ENCODE peak calls at places on chromosome 21, in six cellular contexts. E is tibial nerve; O is CD8-positive, alpha-beta memory T cell; B is kidney; R is right atrium auricular region; T is heart right ventricle. Z is an unnamed sample.

GRCh38 chr21:41719691-41720090 is 47.2 kb downstream of the RIPK4 start:
- DNase-seq in O (no peak), B (no peak), R (no peak), T (no peak), E (no peak), Z (no peak)

GRCh38 chr21:36350282-36350910 is 30.4 kb downstream of the MORC3 start:
- DNase-seq in O (no peak), B (no peak), R (no peak), T (no peak), E (no peak), Z (no peak)

GRCh38 chr21:42988234-42988965 is 14.0 kb downstream of the PKNOX1 start:
- DNase-seq in T (no peak), R (no peak), B (peak; percentile 33), E (no peak), O (no peak), Z (no peak)

GRCh38 chr21:41762236-41762635 is 4.6 kb downstream of the RIPK4 start:
- DNase-seq in B (no peak), E (no peak), T (no peak), O (no peak), R (no peak), Z (no peak)

GRCh38 chr21:42286416-42286815 is 28.8 kb downstream of the TFF3 start:
- DNase-seq in O (no peak), E (no peak), R (no peak), B (no peak), T (no peak), Z (no peak)

GRCh38 chr21:37370152-37371040 is 3.8 kb downstream of the DYRK1A start:
- DNase-seq in R (no peak), B (no peak), O (no peak), E (no peak), T (no peak), Z (peak; percentile 29)

GRCh38 chr21:33036430-33037162 is 10.9 kb downstream of the OLIG2 start:
- DNase-seq in R (no peak), T (no peak), B (peak; percentile 62), O (no peak), E (no peak), Z (no peak)

GRCh38 chr21:36647279-36648093 is 51.4 kb upstream of the SIM2 start:
- DNase-seq in E (no peak), R (no peak), T (peak; percentile 8), B (no peak), O (no peak), Z (no peak)

GRCh38 chr21:32380940-32381339 is 11.9 kb downstream of the URB1 start:
- DNase-seq in E (no peak), O (no peak), T (no peak), R (no peak), B (no peak), Z (no peak)

GRCh38 chr21:40575983-40576382 is 271.0 kb downstream of the DSCAM start:
- DNase-seq in T (no peak), R (no peak), E (no peak), O (no peak), B (no peak), Z (no peak)

GRCh38 chr21:33948096-33948950 is 32.7 kb upstream of the ATP5PO start:
- DNase-seq in E (no peak), R (no peak), B (peak; percentile 91), T (peak; percentile 30), O (peak; percentile 75), Z (peak; percentile 92)

GRCh38 chr21:37240978-37241377 is 26.2 kb downstream of the VPS26C start:
- DNase-seq in R (no peak), B (no peak), O (no peak), T (no peak), E (no peak), Z (no peak)

GRCh38 chr21:9753943-9754342 is 767.4 kb upstream of the TPTE start:
- DNase-seq in R (no peak), B (no peak), O (no peak), T (no peak), E (no peak), Z (no peak)

GRCh38 chr21:46063734-46064680 is 33.9 kb upstream of the COL6A2 start:
- DNase-seq in B (peak; percentile 47), R (peak; percentile 54), O (no peak), T (no peak), E (no peak), Z (no peak)

GRCh38 chr21:46061950-46062349 is 36.0 kb upstream of the COL6A2 start:
- DNase-seq in R (peak; percentile 32), O (no peak), B (no peak), T (no peak), E (no peak), Z (no peak)

GRCh38 chr21:46064870-46065214 is 33.1 kb upstream of the COL6A2 start:
- DNase-seq in B (peak; percentile 52), O (no peak), E (no peak), R (peak; percentile 57), T (no peak), Z (no peak)

GRCh38 chr21:46062471-46063211 is 35.3 kb upstream of the COL6A2 start:
- DNase-seq in R (peak; percentile 50), E (no peak), O (no peak), B (peak; percentile 22), T (no peak), Z (no peak)

GRCh38 chr21:46063227-46063626 is 34.7 kb upstream of the COL6A2 start:
- DNase-seq in B (peak; percentile 14), O (no peak), R (peak; percentile 58), T (no peak), E (no peak), Z (no peak)
- H3K4me1 ChIP-seq in B (peaks cover 13% of the 10 kb centered on the region), O (no peaks in the 10 kb centered on the region), R (no peaks in the 10 kb centered on the region), T (peaks cover 25% of the 10 kb centered on the region), E (no peaks in the 10 kb centered on the region), Z (no peaks in the 10 kb centered on the region)

GRCh38 chr21:29130234-29130993 is at the start of gene MAP3K7CL:
- DNase-seq in E (no peak), R (peak; percentile 87), B (peak; percentile 87), T (peak; percentile 61), O (no peak), Z (no peak)
- H3K4me3 ChIP-seq in E (no peak within 1 kb of the TSS), R (no peak within 1 kb of the TSS), B (no peak within 1 kb of the TSS), T (peak within 1 kb of the TSS; percentile 21), O (no peak within 1 kb of the TSS), Z (no peak within 1 kb of the TSS)

DNA sequence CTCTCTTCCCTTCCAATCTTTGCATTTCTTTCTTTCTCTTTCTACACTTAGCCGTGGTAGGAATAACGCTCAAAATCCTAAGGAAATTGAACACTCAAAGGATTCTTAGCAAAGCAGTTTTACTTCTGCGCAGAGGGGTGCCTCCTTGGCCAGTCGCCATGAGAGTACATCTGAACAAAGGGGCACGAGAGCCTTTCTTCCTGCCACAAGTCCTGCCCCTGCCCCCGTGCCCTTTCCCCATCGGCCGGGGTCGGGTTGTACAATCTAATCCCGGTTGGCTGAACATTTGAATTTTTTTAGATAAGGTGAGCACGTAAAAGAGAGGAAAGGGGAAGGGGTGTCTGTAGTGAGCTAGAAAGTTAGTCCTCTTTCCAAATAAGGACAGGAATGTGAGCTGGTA is 28.6 kb upstream of the COL6A1 start:
- DNase-seq in T (no peak), R (no peak), O (no peak), B (no peak), E (no peak), Z (no peak)
- H3K4me1 ChIP-seq in T (peaks cover 10% of the 10 kb centered on the region), R (no peaks in the 10 kb centered on the region), O (no peaks in the 10 kb centered on the region), B (peaks cover 7% of the 10 kb centered on the region), E (no peaks in the 10 kb centered on the region), Z (no peaks in the 10 kb centered on the region)

DNA sequence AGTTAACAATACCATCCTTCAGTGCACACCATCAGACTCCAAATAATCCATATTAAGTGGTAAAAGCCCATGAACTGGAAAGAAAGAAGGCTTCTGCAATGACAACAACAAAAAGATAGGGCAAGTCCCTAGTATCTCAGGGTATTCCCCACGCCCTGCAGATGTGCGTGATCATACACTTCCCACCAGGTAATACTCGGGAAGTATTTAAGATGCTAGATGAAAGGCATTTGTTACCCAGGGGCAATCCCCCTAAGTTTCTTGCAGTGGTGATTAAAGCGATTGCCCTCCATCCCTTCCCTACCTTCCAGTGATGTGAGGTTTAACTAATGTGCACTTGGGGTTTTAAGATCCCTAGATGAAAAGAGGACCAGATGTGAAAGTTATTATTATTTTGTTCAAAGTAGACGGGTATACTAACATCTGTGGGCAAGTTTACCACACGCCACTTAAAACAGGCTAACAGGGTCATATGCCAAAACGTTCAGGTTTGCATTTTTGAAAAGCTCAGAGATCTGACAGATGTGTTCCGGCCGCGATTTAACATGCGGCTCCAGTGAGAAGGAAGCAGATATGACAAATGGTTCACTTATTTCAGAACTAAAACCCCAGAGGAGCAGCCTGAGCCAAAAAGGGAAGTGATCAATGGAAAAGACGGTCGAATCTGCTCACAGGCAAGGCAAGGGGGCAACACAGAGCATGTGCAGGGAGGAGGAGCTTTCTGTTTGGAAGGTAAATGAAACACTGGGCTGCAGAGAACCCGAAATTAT is 17.4 kb downstream of the TIAM1 start:
- DNase-seq in R (no peak), E (no peak), B (no peak), O (no peak), T (no peak), Z (peak; percentile 51)
- H3K4me3 ChIP-seq in R (no peak overlapping the region), E (no peak overlapping the region), B (no peak overlapping the region), O (peak overlapping the region; percentile 36), T (no peak overlapping the region), Z (peak overlapping the region; percentile 3)

GRCh38 chr21:45421846-45422775 is 17.1 kb downstream of the COL18A1 start:
- DNase-seq in R (no peak), E (no peak), T (no peak), O (no peak), B (peak; percentile 69), Z (no peak)

GRCh38 chr21:45423968-45424853 is 19.2 kb downstream of the COL18A1 start:
- DNase-seq in O (no peak), B (peak; percentile 80), T (no peak), E (no peak), R (no peak), Z (no peak)

GRCh38 chr21:45421071-45421845 is 16.3 kb downstream of the COL18A1 start:
- DNase-seq in B (peak; percentile 93), E (no peak), R (no peak), O (no peak), T (no peak), Z (no peak)

GRCh38 chr21:45424854-45425795 is 20.2 kb downstream of the COL18A1 start:
- DNase-seq in O (no peak), R (no peak), B (peak; percentile 85), E (no peak), T (no peak), Z (no peak)

GRCh38 chr21:45423201-45423955 is 18.4 kb downstream of the COL18A1 start:
- DNase-seq in T (no peak), R (no peak), B (peak; percentile 75), E (no peak), O (no peak), Z (no peak)
- H3K4me1 ChIP-seq in T (peaks cover 13% of the 10 kb centered on the region), R (no peaks in the 10 kb centered on the region), B (peaks cover 78% of the 10 kb centered on the region), E (no peaks in the 10 kb centered on the region), O (no peaks in the 10 kb centered on the region), Z (no peaks in the 10 kb centered on the region)

DNA sequence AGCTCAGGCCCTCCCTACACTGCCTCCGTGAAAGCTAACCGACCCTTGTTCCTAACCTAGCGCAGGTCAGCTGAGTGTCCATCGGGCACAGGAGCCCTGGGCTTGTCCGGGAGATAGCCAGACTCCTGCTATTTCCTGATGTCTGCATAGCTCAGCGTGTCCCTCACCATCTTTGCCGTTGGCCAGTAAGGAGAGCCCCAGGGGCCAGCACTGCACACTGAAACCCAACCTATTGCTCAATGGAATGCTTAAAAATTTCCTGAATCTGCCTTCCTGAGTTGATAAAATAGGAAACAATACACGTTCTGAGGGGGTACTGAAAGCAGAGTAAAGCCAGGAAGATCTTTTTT is 2.2 kb downstream of the RUNX1 start:
- DNase-seq in B (no peak), R (peak; percentile 62), E (no peak), T (no peak), O (no peak), Z (no peak)
- H3K4me3 ChIP-seq in B (peak overlapping the region; percentile 45), R (peak overlapping the region; percentile 20), E (no peak overlapping the region), T (peak overlapping the region; percentile 28), O (peak overlapping the region; percentile 83), Z (peak overlapping the region; percentile 76)

GRCh38 chr21:27213328-27213727 is 246.4 kb upstream of the ADAMTS5 start:
- DNase-seq in O (no peak), B (no peak), T (no peak), R (no peak), E (no peak), Z (no peak)
- H3K4me1 ChIP-seq in O (no peaks in the 10 kb centered on the region), B (no peaks in the 10 kb centered on the region), T (no peaks in the 10 kb centered on the region), R (no peaks in the 10 kb centered on the region), E (no peaks in the 10 kb centered on the region), Z (no peaks in the 10 kb centered on the region)

Z was measured in naive thymus-derived CD4-positive, alpha-beta T cell.